ENCODE peak calls at places on chromosomes 4 and X, in six cellular contexts. One of them, this sample, is unnamed.

GRCh38 chr4:118352843-118353373 is at the start of gene PRSS12:
- DNase-seq in esophagus muscularis mucosa: no peak
- DNase-seq in testis: peak; percentile 83
- DNase-seq in ovary: peak; percentile 24
- DNase-seq in fibroblast of lung: peak; percentile 75
- DNase-seq in stomach: peak; percentile 77
- DNase-seq in this sample: no peak

GRCh38 chrX:103453655-103454054 is 65.6 kb downstream of the RAB40A start:
- DNase-seq in esophagus muscularis mucosa: no peak
- DNase-seq in testis: no peak
- DNase-seq in ovary: no peak
- DNase-seq in fibroblast of lung: peak; percentile 97
- DNase-seq in stomach: no peak
- DNase-seq in this sample: no peak

GRCh38 chrX:47311857-47312774 is 58.3 kb upstream of the ZNF157 start:
- DNase-seq in esophagus muscularis mucosa: no peak
- DNase-seq in testis: peak; percentile 68
- DNase-seq in ovary: peak; percentile 25
- DNase-seq in fibroblast of lung: peak; percentile 72
- DNase-seq in stomach: peak; percentile 55
- DNase-seq in this sample: no peak

GRCh38 chrX:45743081-45743533 is 542.4 kb upstream of the DIPK2B start:
- DNase-seq in esophagus muscularis mucosa: no peak
- DNase-seq in testis: no peak
- DNase-seq in ovary: no peak
- DNase-seq in fibroblast of lung: peak; percentile 42
- DNase-seq in stomach: no peak
- DNase-seq in this sample: no peak

GRCh38 chrX:132837126-132837525 is 121.3 kb downstream of the HS6ST2 start:
- DNase-seq in esophagus muscularis mucosa: no peak
- DNase-seq in testis: no peak
- DNase-seq in ovary: no peak
- DNase-seq in fibroblast of lung: peak; percentile 88
- DNase-seq in stomach: no peak
- DNase-seq in this sample: no peak

GRCh38 chr4:177393236-177393635 is 49.0 kb downstream of the AGA start:
- DNase-seq in esophagus muscularis mucosa: no peak
- DNase-seq in testis: no peak
- DNase-seq in ovary: no peak
- DNase-seq in fibroblast of lung: no peak
- DNase-seq in stomach: no peak
- DNase-seq in this sample: no peak

GRCh38 chr4:111283066-111283677 is 660.3 kb upstream of the PITX2 start:
- DNase-seq in esophagus muscularis mucosa: no peak
- DNase-seq in testis: peak; percentile 85
- DNase-seq in ovary: no peak
- DNase-seq in fibroblast of lung: peak; percentile 53
- DNase-seq in stomach: peak; percentile 63
- DNase-seq in this sample: no peak

GRCh38 chr4:25144870-25145481 is 15.3 kb downstream of the SEPSECS start:
- DNase-seq in esophagus muscularis mucosa: no peak
- DNase-seq in testis: no peak
- DNase-seq in ovary: no peak
- DNase-seq in fibroblast of lung: peak; percentile 44
- DNase-seq in stomach: no peak
- DNase-seq in this sample: no peak

GRCh38 chr4:60019180-60019579 is 1180.9 kb upstream of the ADGRL3 start:
- DNase-seq in esophagus muscularis mucosa: no peak
- DNase-seq in testis: no peak
- DNase-seq in ovary: no peak
- DNase-seq in fibroblast of lung: no peak
- DNase-seq in stomach: no peak
- DNase-seq in this sample: no peak

GRCh38 chrX:118116308-118117068 is at the start of gene KLHL13:
- DNase-seq in esophagus muscularis mucosa: no peak
- DNase-seq in testis: peak; percentile 21
- DNase-seq in ovary: peak; percentile 42
- DNase-seq in fibroblast of lung: peak; percentile 39
- DNase-seq in stomach: no peak
- DNase-seq in this sample: no peak

GRCh38 chrX:40172169-40172979 is 74.6 kb upstream of the BCOR start:
- DNase-seq in esophagus muscularis mucosa: no peak
- DNase-seq in testis: peak; percentile 63
- DNase-seq in ovary: peak; percentile 69
- DNase-seq in fibroblast of lung: peak; percentile 56
- DNase-seq in stomach: peak; percentile 72
- DNase-seq in this sample: no peak

GRCh38 chrX:40465735-40466551 is 114.8 kb upstream of the ATP6AP2 start:
- DNase-seq in esophagus muscularis mucosa: no peak
- DNase-seq in testis: peak; percentile 18
- DNase-seq in ovary: no peak
- DNase-seq in fibroblast of lung: no peak
- DNase-seq in stomach: no peak
- DNase-seq in this sample: no peak

GRCh38 chrX:104435249-104435648 is 130.8 kb upstream of the IL1RAPL2 start:
- DNase-seq in esophagus muscularis mucosa: no peak
- DNase-seq in testis: no peak
- DNase-seq in ovary: no peak
- DNase-seq in fibroblast of lung: no peak
- DNase-seq in stomach: no peak
- DNase-seq in this sample: no peak

GRCh38 chr4:26365537-26366150 is 44.8 kb downstream of the RBPJ start:
- DNase-seq in esophagus muscularis mucosa: no peak
- DNase-seq in testis: no peak
- DNase-seq in ovary: no peak
- DNase-seq in fibroblast of lung: no peak
- DNase-seq in stomach: no peak
- DNase-seq in this sample: no peak

GRCh38 chrX:68532828-68533227 is 34.0 kb downstream of the YIPF6 start:
- DNase-seq in esophagus muscularis mucosa: no peak
- DNase-seq in testis: no peak
- DNase-seq in ovary: no peak
- DNase-seq in fibroblast of lung: peak; percentile 30
- DNase-seq in stomach: no peak
- DNase-seq in this sample: no peak

GRCh38 chr4:100414016-100414790 is 103.6 kb downstream of the EMCN start:
- DNase-seq in esophagus muscularis mucosa: no peak
- DNase-seq in testis: no peak
- DNase-seq in ovary: no peak
- DNase-seq in fibroblast of lung: no peak
- DNase-seq in stomach: no peak
- DNase-seq in this sample: no peak

GRCh38 chr4:128986908-128987307 is 106.4 kb downstream of the SCLT1 start:
- DNase-seq in esophagus muscularis mucosa: no peak
- DNase-seq in testis: no peak
- DNase-seq in ovary: no peak
- DNase-seq in fibroblast of lung: no peak
- DNase-seq in stomach: no peak
- DNase-seq in this sample: no peak

GRCh38 chr4:32226201-32226600 is 1506.0 kb downstream of the PCDH7 start:
- DNase-seq in esophagus muscularis mucosa: no peak
- DNase-seq in testis: no peak
- DNase-seq in ovary: no peak
- DNase-seq in fibroblast of lung: peak; percentile 54
- DNase-seq in stomach: no peak
- DNase-seq in this sample: no peak

GRCh38 chrX:123036401-123036800 is 147.7 kb upstream of the GRIA3 start:
- DNase-seq in esophagus muscularis mucosa: no peak
- DNase-seq in testis: no peak
- DNase-seq in ovary: no peak
- DNase-seq in fibroblast of lung: no peak
- DNase-seq in stomach: no peak
- DNase-seq in this sample: no peak

GRCh38 chr4:87677731-87678130 is 27.7 kb downstream of the DMP1 start:
- DNase-seq in esophagus muscularis mucosa: no peak
- DNase-seq in testis: peak; percentile 40
- DNase-seq in ovary: peak; percentile 47
- DNase-seq in fibroblast of lung: no peak
- DNase-seq in stomach: no peak
- DNase-seq in this sample: no peak

GRCh38 chr4:87679449-87680169 is 29.5 kb downstream of the DMP1 start:
- DNase-seq in esophagus muscularis mucosa: no peak
- DNase-seq in testis: peak; percentile 49
- DNase-seq in ovary: peak; percentile 35
- DNase-seq in fibroblast of lung: peak; percentile 73
- DNase-seq in stomach: no peak
- DNase-seq in this sample: peak; percentile 61

DNA sequence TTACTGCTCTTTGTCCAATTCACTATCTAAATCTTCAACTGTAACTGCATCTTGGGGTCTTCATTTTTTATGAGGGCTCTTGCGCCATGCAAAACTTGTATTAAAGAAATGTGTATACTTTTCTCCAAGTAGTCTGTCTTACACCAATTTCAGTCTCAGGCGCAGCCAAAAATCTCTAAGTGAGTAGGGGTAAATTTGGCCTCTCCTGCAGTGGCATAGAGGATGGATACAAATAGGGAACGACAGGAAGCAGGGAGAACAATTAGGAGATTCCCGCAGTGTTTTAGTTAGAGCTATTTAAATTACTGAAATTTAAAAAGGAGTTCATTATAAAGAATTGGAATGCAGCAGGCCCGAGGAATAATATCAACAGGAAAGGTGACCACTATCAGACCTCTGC is 30.2 kb downstream of the DMP1 start:
- DNase-seq in esophagus muscularis mucosa: no peak
- DNase-seq in testis: no peak
- DNase-seq in ovary: no peak
- DNase-seq in fibroblast of lung: no peak
- DNase-seq in stomach: no peak
- DNase-seq in this sample: no peak
- H3K4me3 ChIP-seq in esophagus muscularis mucosa: no peak overlapping the region
- H3K4me3 ChIP-seq in testis: no peak overlapping the region
- H3K4me3 ChIP-seq in ovary: no peak overlapping the region
- H3K4me3 ChIP-seq in fibroblast of lung: no peak overlapping the region
- H3K4me3 ChIP-seq in stomach: no peak overlapping the region
- H3K4me3 ChIP-seq in this sample: no peak overlapping the region

DNA sequence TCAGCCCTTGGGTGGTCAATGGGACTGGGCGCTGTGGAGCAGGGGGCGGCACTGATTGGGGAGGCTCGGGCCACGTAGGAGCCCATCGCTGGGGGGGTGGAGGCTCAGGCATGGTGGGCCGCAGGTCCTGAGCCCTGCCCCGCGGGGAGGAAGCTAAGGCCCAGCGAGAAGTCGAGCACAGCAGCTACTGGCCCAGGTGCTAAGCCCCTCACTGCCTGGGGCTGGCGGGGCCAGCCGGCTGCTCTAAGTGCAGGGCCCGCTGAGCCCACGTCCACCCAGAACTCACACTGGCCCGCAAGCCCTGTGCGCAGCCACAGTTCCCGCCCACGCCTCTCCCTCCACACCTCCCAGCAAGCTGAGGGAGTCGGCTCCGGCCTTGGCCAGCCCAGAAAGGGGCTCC is 66.4 kb downstream of the ZNF141 start:
- DNase-seq in esophagus muscularis mucosa: no peak
- DNase-seq in testis: no peak
- DNase-seq in ovary: no peak
- DNase-seq in fibroblast of lung: no peak
- DNase-seq in stomach: no peak
- DNase-seq in this sample: no peak
- H3K9me3 ChIP-seq in esophagus muscularis mucosa: peaks cover 85% of the 10 kb centered on the region
- H3K9me3 ChIP-seq in testis: no peaks in the 10 kb centered on the region
- H3K9me3 ChIP-seq in ovary: no peaks in the 10 kb centered on the region
- H3K9me3 ChIP-seq in fibroblast of lung: no peaks in the 10 kb centered on the region
- H3K9me3 ChIP-seq in stomach: peaks cover 97% of the 10 kb centered on the region
- H3K9me3 ChIP-seq in this sample: no peaks in the 10 kb centered on the region

GRCh38 chr4:42641155-42641554 is 15.8 kb downstream of the ATP8A1 start:
- DNase-seq in esophagus muscularis mucosa: no peak
- DNase-seq in testis: no peak
- DNase-seq in ovary: no peak
- DNase-seq in fibroblast of lung: no peak
- DNase-seq in stomach: no peak
- DNase-seq in this sample: no peak

GRCh38 chr4:42643685-42644084 is 13.2 kb downstream of the ATP8A1 start:
- DNase-seq in esophagus muscularis mucosa: no peak
- DNase-seq in testis: no peak
- DNase-seq in ovary: no peak
- DNase-seq in fibroblast of lung: no peak
- DNase-seq in stomach: no peak
- DNase-seq in this sample: no peak

GRCh38 chr4:42641696-42642095 is 15.2 kb downstream of the ATP8A1 start:
- DNase-seq in esophagus muscularis mucosa: no peak
- DNase-seq in testis: no peak
- DNase-seq in ovary: no peak
- DNase-seq in fibroblast of lung: no peak
- DNase-seq in stomach: no peak
- DNase-seq in this sample: no peak

GRCh38 chr4:42640613-42641012 is 16.3 kb downstream of the ATP8A1 start:
- DNase-seq in esophagus muscularis mucosa: no peak
- DNase-seq in testis: no peak
- DNase-seq in ovary: no peak
- DNase-seq in fibroblast of lung: no peak
- DNase-seq in stomach: no peak
- DNase-seq in this sample: no peak

DNA sequence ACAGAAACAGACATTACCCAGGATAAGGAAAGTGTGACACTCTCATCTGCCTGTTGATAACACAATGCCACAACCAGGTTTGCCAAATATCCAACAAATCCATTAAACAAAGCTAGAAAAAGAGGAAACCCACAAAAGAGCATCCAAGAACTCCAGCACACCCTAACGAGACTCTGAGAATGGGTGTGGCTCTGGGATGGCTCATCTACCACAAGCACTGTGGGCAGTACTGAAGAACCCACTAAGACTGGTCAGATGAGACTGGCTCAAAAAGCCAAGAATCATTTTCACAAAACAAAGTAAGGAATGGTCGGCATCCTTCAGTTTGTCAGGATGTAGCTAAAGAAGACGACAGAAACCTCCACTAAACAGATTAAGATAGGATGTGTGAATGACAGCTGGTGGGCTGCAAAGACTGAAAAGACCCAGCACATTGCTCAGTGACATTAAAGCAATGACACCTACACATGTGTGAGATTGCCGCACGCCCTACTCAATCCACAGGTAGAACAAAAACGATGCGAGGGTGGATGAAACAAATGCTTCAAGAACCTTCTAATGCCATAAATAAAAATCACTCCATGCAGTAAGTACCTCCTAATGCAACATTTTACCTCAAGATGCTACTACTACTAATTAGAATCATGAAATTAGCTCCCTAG is 14.6 kb downstream of the ATP8A1 start:
- DNase-seq in esophagus muscularis mucosa: no peak
- DNase-seq in testis: no peak
- DNase-seq in ovary: no peak
- DNase-seq in fibroblast of lung: no peak
- DNase-seq in stomach: no peak
- DNase-seq in this sample: no peak
- H3K4me3 ChIP-seq in esophagus muscularis mucosa: no peak overlapping the region
- H3K4me3 ChIP-seq in testis: no peak overlapping the region
- H3K4me3 ChIP-seq in ovary: no peak overlapping the region
- H3K4me3 ChIP-seq in fibroblast of lung: no peak overlapping the region
- H3K4me3 ChIP-seq in stomach: no peak overlapping the region
- H3K4me3 ChIP-seq in this sample: no peak overlapping the region

GRCh38 chr4:61760820-61761219 is 560.7 kb downstream of the ADGRL3 start:
- DNase-seq in esophagus muscularis mucosa: no peak
- DNase-seq in testis: no peak
- DNase-seq in ovary: no peak
- DNase-seq in fibroblast of lung: no peak
- DNase-seq in stomach: no peak
- DNase-seq in this sample: no peak
- H3K9me3 ChIP-seq in esophagus muscularis mucosa: peaks cover 14% of the 10 kb centered on the region
- H3K9me3 ChIP-seq in testis: no peaks in the 10 kb centered on the region
- H3K9me3 ChIP-seq in ovary: no peaks in the 10 kb centered on the region
- H3K9me3 ChIP-seq in fibroblast of lung: no peaks in the 10 kb centered on the region
- H3K9me3 ChIP-seq in stomach: peaks cover 15% of the 10 kb centered on the region
- H3K9me3 ChIP-seq in this sample: peaks cover 12% of the 10 kb centered on the region

This sample was measured in right atrium auricular region.